ENCODE peak calls at places on chromosomes 12 and 14, in six cellular contexts. One of them, this sample, is unnamed.

GRCh38 chr14:92010644-92011043 is 29.2 kb downstream of the TRIP11 start:
- DNase-seq in WTC11: no peak
- DNase-seq in GM12878: no peak
- DNase-seq in K562: no peak
- DNase-seq in GM23338: no peak
- DNase-seq in H1: no peak
- DNase-seq in this sample: no peak

GRCh38 chr12:21757665-21758064 is 16.8 kb downstream of the KCNJ8 start:
- DNase-seq in WTC11: no peak
- DNase-seq in GM12878: no peak
- DNase-seq in K562: no peak
- DNase-seq in GM23338: no peak
- DNase-seq in H1: no peak
- DNase-seq in this sample: no peak

GRCh38 chr14:104865069-104865630 is at the start of gene CEP170B:
- DNase-seq in WTC11: peak; percentile 39
- DNase-seq in GM12878: no peak
- DNase-seq in K562: peak; percentile 86
- DNase-seq in GM23338: peak; percentile 57
- DNase-seq in H1: no peak
- DNase-seq in this sample: no peak

GRCh38 chr14:22460461-22461195 is 128.4 kb downstream of the DAD1 start:
- DNase-seq in WTC11: no peak
- DNase-seq in GM12878: no peak
- DNase-seq in K562: no peak
- DNase-seq in GM23338: no peak
- DNase-seq in H1: no peak
- DNase-seq in this sample: no peak

GRCh38 chr12:75444444-75445136 is 36.0 kb upstream of the GLIPR1 start:
- DNase-seq in WTC11: no peak
- DNase-seq in GM12878: no peak
- DNase-seq in K562: no peak
- DNase-seq in GM23338: no peak
- DNase-seq in H1: no peak
- DNase-seq in this sample: peak; percentile 44

GRCh38 chr14:102589761-102590290 is 2.6 kb upstream of the RCOR1 start:
- DNase-seq in WTC11: no peak
- DNase-seq in GM12878: no peak
- DNase-seq in K562: no peak
- DNase-seq in GM23338: peak; percentile 42
- DNase-seq in H1: no peak
- DNase-seq in this sample: no peak

GRCh38 chr14:26811756-26812305 is 214.0 kb upstream of the NOVA1 start:
- DNase-seq in WTC11: no peak
- DNase-seq in GM12878: no peak
- DNase-seq in K562: no peak
- DNase-seq in GM23338: no peak
- DNase-seq in H1: no peak
- DNase-seq in this sample: no peak

GRCh38 chr12:76186507-76186906 is 102.0 kb upstream of the NAP1L1 start:
- DNase-seq in WTC11: no peak
- DNase-seq in GM12878: no peak
- DNase-seq in K562: no peak
- DNase-seq in GM23338: no peak
- DNase-seq in H1: no peak
- DNase-seq in this sample: no peak

GRCh38 chr12:9331218-9331626 is 123.0 kb upstream of the PZP start:
- DNase-seq in WTC11: peak; percentile 83
- DNase-seq in GM12878: peak; percentile 23
- DNase-seq in K562: peak; percentile 72
- DNase-seq in GM23338: peak; percentile 82
- DNase-seq in H1: peak; percentile 51
- DNase-seq in this sample: peak; percentile 44

GRCh38 chr14:22982013-22982476 is 306 bp downstream of the AJUBA start:
- DNase-seq in WTC11: peak; percentile 59
- DNase-seq in GM12878: no peak
- DNase-seq in K562: no peak
- DNase-seq in GM23338: peak; percentile 65
- DNase-seq in H1: no peak
- DNase-seq in this sample: no peak

GRCh38 chr12:26631846-26632245 is 201.1 kb downstream of the ITPR2 start:
- DNase-seq in WTC11: no peak
- DNase-seq in GM12878: no peak
- DNase-seq in K562: no peak
- DNase-seq in GM23338: no peak
- DNase-seq in H1: no peak
- DNase-seq in this sample: no peak

GRCh38 chr12:18443768-18444437 is 182.6 kb downstream of the PIK3C2G start:
- DNase-seq in WTC11: no peak
- DNase-seq in GM12878: no peak
- DNase-seq in K562: no peak
- DNase-seq in GM23338: no peak
- DNase-seq in H1: no peak
- DNase-seq in this sample: no peak

GRCh38 chr14:62143235-62143634 is 381.0 kb downstream of the SNAPC1 start:
- DNase-seq in WTC11: no peak
- DNase-seq in GM12878: no peak
- DNase-seq in K562: no peak
- DNase-seq in GM23338: no peak
- DNase-seq in H1: no peak
- DNase-seq in this sample: no peak

GRCh38 chr14:22333408-22334274 is 255.4 kb downstream of the DAD1 start:
- DNase-seq in WTC11: no peak
- DNase-seq in GM12878: no peak
- DNase-seq in K562: peak; percentile 19
- DNase-seq in GM23338: peak; percentile 34
- DNase-seq in H1: no peak
- DNase-seq in this sample: peak; percentile 91

GRCh38 chr14:33307691-33308369 is 369.2 kb downstream of the NPAS3 start:
- DNase-seq in WTC11: no peak
- DNase-seq in GM12878: no peak
- DNase-seq in K562: no peak
- DNase-seq in GM23338: peak; percentile 11
- DNase-seq in H1: no peak
- DNase-seq in this sample: no peak

GRCh38 chr14:66495214-66496098 is 9.3 kb downstream of the CCDC196 start:
- DNase-seq in WTC11: peak; percentile 16
- DNase-seq in GM12878: peak; percentile 45
- DNase-seq in K562: peak; percentile 23
- DNase-seq in GM23338: peak; percentile 69
- DNase-seq in H1: no peak
- DNase-seq in this sample: peak; percentile 65

GRCh38 chr12:108955225-108955835 is 65.5 kb downstream of the SVOP start:
- DNase-seq in WTC11: no peak
- DNase-seq in GM12878: no peak
- DNase-seq in K562: no peak
- DNase-seq in GM23338: no peak
- DNase-seq in H1: no peak
- DNase-seq in this sample: peak; percentile 7

GRCh38 chr12:13179159-13180074 is 17.1 kb upstream of the EMP1 start:
- DNase-seq in WTC11: peak; percentile 68
- DNase-seq in GM12878: no peak
- DNase-seq in K562: no peak
- DNase-seq in GM23338: peak; percentile 69
- DNase-seq in H1: no peak
- DNase-seq in this sample: no peak

GRCh38 chr14:86333506-86333905 is 803.6 kb downstream of the FLRT2 start:
- DNase-seq in WTC11: no peak
- DNase-seq in GM12878: no peak
- DNase-seq in K562: no peak
- DNase-seq in GM23338: no peak
- DNase-seq in H1: no peak
- DNase-seq in this sample: no peak

GRCh38 chr14:97217094-97217885 is 420.1 kb downstream of the VRK1 start:
- DNase-seq in WTC11: no peak
- DNase-seq in GM12878: no peak
- DNase-seq in K562: no peak
- DNase-seq in GM23338: peak; percentile 55
- DNase-seq in H1: no peak
- DNase-seq in this sample: no peak

GRCh38 chr12:27911397-27911796 is 61.1 kb downstream of the PTHLH start:
- DNase-seq in WTC11: no peak
- DNase-seq in GM12878: no peak
- DNase-seq in K562: no peak
- DNase-seq in GM23338: no peak
- DNase-seq in H1: no peak
- DNase-seq in this sample: no peak

GRCh38 chr12:26798013-26798412 is 35.0 kb downstream of the ITPR2 start:
- DNase-seq in WTC11: no peak
- DNase-seq in GM12878: peak; percentile 53
- DNase-seq in K562: no peak
- DNase-seq in GM23338: no peak
- DNase-seq in H1: no peak
- DNase-seq in this sample: no peak

GRCh38 chr12:78392918-78393317 is 471.7 kb upstream of the SYT1 start:
- DNase-seq in WTC11: no peak
- DNase-seq in GM12878: no peak
- DNase-seq in K562: no peak
- DNase-seq in GM23338: no peak
- DNase-seq in H1: no peak
- DNase-seq in this sample: no peak

GRCh38 chr12:48822711-48823110 is 4.4 kb downstream of the CACNB3 start:
- DNase-seq in WTC11: no peak
- DNase-seq in GM12878: no peak
- DNase-seq in K562: no peak
- DNase-seq in GM23338: no peak
- DNase-seq in H1: no peak
- DNase-seq in this sample: no peak

GRCh38 chr12:92866418-92866817 is 62.7 kb downstream of the EEA1 start:
- DNase-seq in WTC11: no peak
- DNase-seq in GM12878: no peak
- DNase-seq in K562: no peak
- DNase-seq in GM23338: no peak
- DNase-seq in H1: no peak
- DNase-seq in this sample: no peak

GRCh38 chr14:22407033-22407432 is 182.0 kb downstream of the DAD1 start:
- DNase-seq in WTC11: no peak
- DNase-seq in GM12878: no peak
- DNase-seq in K562: no peak
- DNase-seq in GM23338: no peak
- DNase-seq in H1: no peak
- DNase-seq in this sample: no peak

GRCh38 chr12:67747869-67748760 is 99.6 kb downstream of the DYRK2 start:
- DNase-seq in WTC11: no peak
- DNase-seq in GM12878: no peak
- DNase-seq in K562: no peak
- DNase-seq in GM23338: no peak
- DNase-seq in H1: no peak
- DNase-seq in this sample: peak; percentile 87
- TF ChIP-seq CREB1 in WTC11: no peak
- TF ChIP-seq CREB1 in GM12878: no peak
- TF ChIP-seq CREB1 in K562: no peak
- TF ChIP-seq CREB1 in GM23338: no peak
- TF ChIP-seq CREB1 in H1: no peak
- TF ChIP-seq CREB1 in this sample: no peak

GRCh38 chr12:117151195-117152031 is 38.9 kb downstream of the FBXO21 start:
- DNase-seq in WTC11: peak; percentile 90
- DNase-seq in GM12878: no peak
- DNase-seq in K562: peak; percentile 84
- DNase-seq in GM23338: peak; percentile 93
- DNase-seq in H1: peak; percentile 44
- DNase-seq in this sample: peak; percentile 39
- TF ChIP-seq CREB1 in WTC11: no peak
- TF ChIP-seq CREB1 in GM12878: no peak
- TF ChIP-seq CREB1 in K562: no peak
- TF ChIP-seq CREB1 in GM23338: peak; percentile 14
- TF ChIP-seq CREB1 in H1: no peak
- TF ChIP-seq CREB1 in this sample: no peak

GRCh38 chr12:85580562-85581168 is 255.5 kb downstream of the RASSF9 start:
- DNase-seq in WTC11: no peak
- DNase-seq in GM12878: no peak
- DNase-seq in K562: no peak
- DNase-seq in GM23338: no peak
- DNase-seq in H1: no peak
- DNase-seq in this sample: no peak

GRCh38 chr12:85574291-85574690 is 261.9 kb downstream of the RASSF9 start:
- DNase-seq in WTC11: no peak
- DNase-seq in GM12878: no peak
- DNase-seq in K562: no peak
- DNase-seq in GM23338: no peak
- DNase-seq in H1: no peak
- DNase-seq in this sample: no peak

GRCh38 chr12:85573635-85574214 is 262.5 kb downstream of the RASSF9 start:
- DNase-seq in WTC11: no peak
- DNase-seq in GM12878: no peak
- DNase-seq in K562: no peak
- DNase-seq in GM23338: no peak
- DNase-seq in H1: no peak
- DNase-seq in this sample: no peak

GRCh38 chr12:85572956-85573355 is 263.3 kb downstream of the RASSF9 start:
- DNase-seq in WTC11: no peak
- DNase-seq in GM12878: no peak
- DNase-seq in K562: no peak
- DNase-seq in GM23338: no peak
- DNase-seq in H1: no peak
- DNase-seq in this sample: no peak

DNA sequence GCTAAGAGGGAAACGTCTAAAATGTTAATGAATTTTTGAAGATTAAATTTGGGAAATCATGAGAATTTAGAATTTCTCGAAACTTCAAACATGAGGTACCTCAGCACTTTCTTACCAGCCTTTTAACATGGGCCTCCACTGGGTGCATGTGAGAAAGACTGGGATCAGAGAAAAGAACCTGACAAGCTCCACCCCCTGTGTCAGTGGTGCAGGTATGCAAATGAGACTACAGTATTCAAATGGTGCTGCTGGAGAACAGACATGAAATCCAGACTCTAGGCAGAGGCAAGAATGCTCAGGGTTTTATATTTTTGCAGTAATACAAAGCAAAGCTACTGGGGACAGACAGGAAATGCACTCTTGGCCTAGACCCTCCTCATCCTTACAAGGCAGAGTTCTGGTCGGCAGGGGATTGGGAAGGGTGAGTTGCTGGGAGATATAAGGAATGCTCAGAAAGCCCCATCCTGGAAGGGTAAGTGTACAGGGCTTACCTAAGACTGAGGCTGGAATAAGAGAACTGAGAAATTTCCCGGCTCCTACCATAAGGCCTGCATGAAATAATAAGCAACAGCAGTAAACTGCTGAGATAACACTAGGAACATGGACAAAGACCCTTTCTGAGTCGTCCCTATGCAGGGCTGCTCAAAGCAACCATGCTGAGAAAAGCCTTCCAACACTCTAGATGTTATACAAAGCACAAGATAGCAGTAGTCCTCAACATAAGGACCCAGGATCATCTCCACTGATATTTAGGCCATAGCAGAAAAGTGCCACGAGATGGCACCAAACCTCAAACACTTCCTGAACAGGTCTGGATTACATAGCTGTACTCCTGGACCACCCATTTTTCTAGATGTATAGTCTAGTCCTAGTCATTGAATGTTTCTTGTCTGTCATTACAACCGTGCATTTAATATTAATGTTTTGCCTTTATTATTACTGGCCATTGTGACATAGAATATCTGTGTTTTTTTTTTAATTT is 260.8 kb downstream of the RASSF9 start:
- DNase-seq in WTC11: peak; percentile 59
- DNase-seq in GM12878: peak; percentile 13
- DNase-seq in K562: peak; percentile 9
- DNase-seq in GM23338: peak; percentile 71
- DNase-seq in H1: no peak
- DNase-seq in this sample: peak; percentile 63
- TF ChIP-seq CREB1 in WTC11: no peak
- TF ChIP-seq CREB1 in GM12878: no peak
- TF ChIP-seq CREB1 in K562: no peak
- TF ChIP-seq CREB1 in GM23338: no peak
- TF ChIP-seq CREB1 in H1: no peak
- TF ChIP-seq CREB1 in this sample: no peak

GRCh38 chr14:89399594-89400068 is 17.4 kb downstream of the FOXN3 start:
- DNase-seq in WTC11: peak; percentile 28
- DNase-seq in GM12878: no peak
- DNase-seq in K562: no peak
- DNase-seq in GM23338: peak; percentile 97
- DNase-seq in H1: no peak
- DNase-seq in this sample: peak; percentile 29
- TF ChIP-seq CREB1 in WTC11: no peak
- TF ChIP-seq CREB1 in GM12878: no peak
- TF ChIP-seq CREB1 in K562: no peak
- TF ChIP-seq CREB1 in GM23338: no peak
- TF ChIP-seq CREB1 in H1: no peak
- TF ChIP-seq CREB1 in this sample: no peak

This sample was measured in HepG2.